ENCODE peak calls at places on chromosome 4, in four cellular contexts. One of them, this sample, is unnamed.

GRCh38 chr4:1517592-1518411 is 111.6 kb upstream of the NKX1-1 start:
- DNase-seq in MM.1S: no peak
- DNase-seq in OCI-LY7: no peak
- DNase-seq in GM23248: no peak
- DNase-seq in this sample: no peak

GRCh38 chr4:182604161-182604591 is 313.0 kb downstream of the DCTD start:
- DNase-seq in OCI-LY7: no peak
- DNase-seq in MM.1S: no peak
- DNase-seq in GM23248: peak; percentile 30
- DNase-seq in this sample: no peak

GRCh38 chr4:28402751-28403150 is 1542.1 kb downstream of the STIM2 start:
- DNase-seq in GM23248: no peak
- DNase-seq in OCI-LY7: no peak
- DNase-seq in MM.1S: no peak
- DNase-seq in this sample: no peak

GRCh38 chr4:44235897-44236296 is 212.7 kb downstream of the KCTD8 start:
- DNase-seq in GM23248: no peak
- DNase-seq in OCI-LY7: no peak
- DNase-seq in MM.1S: no peak
- DNase-seq in this sample: no peak

GRCh38 chr4:68249434-68249833 is 3.9 kb upstream of the TMPRSS11B start:
- DNase-seq in OCI-LY7: no peak
- DNase-seq in GM23248: no peak
- DNase-seq in MM.1S: peak; percentile 26
- DNase-seq in this sample: no peak

GRCh38 chr4:99690472-99690871 is 32.8 kb upstream of the C4orf54 start:
- DNase-seq in MM.1S: no peak
- DNase-seq in OCI-LY7: no peak
- DNase-seq in GM23248: no peak
- DNase-seq in this sample: no peak

GRCh38 chr4:99457676-99458075 is 22.5 kb upstream of the ADH7 start:
- DNase-seq in MM.1S: no peak
- DNase-seq in GM23248: no peak
- DNase-seq in OCI-LY7: no peak
- DNase-seq in this sample: no peak

GRCh38 chr4:33160126-33160525 is 2440.0 kb downstream of the PCDH7 start:
- DNase-seq in MM.1S: peak; percentile 53
- DNase-seq in GM23248: peak; percentile 79
- DNase-seq in OCI-LY7: peak; percentile 6
- DNase-seq in this sample: peak; percentile 50

GRCh38 chr4:25926473-25926872 is 12.5 kb downstream of the SMIM20 start:
- DNase-seq in MM.1S: peak; percentile 43
- DNase-seq in OCI-LY7: peak; percentile 75
- DNase-seq in GM23248: no peak
- DNase-seq in this sample: peak; percentile 68

GRCh38 chr4:89000844-89001360 is 56.1 kb downstream of the FAM13A start:
- DNase-seq in OCI-LY7: no peak
- DNase-seq in GM23248: peak; percentile 37
- DNase-seq in MM.1S: no peak
- DNase-seq in this sample: no peak

GRCh38 chr4:185549095-185549494 is 13.8 kb upstream of the PDLIM3 start:
- DNase-seq in MM.1S: no peak
- DNase-seq in GM23248: no peak
- DNase-seq in OCI-LY7: no peak
- DNase-seq in this sample: no peak

GRCh38 chr4:83356899-83357661 is 22.4 kb upstream of the HPSE start:
- DNase-seq in MM.1S: no peak
- DNase-seq in GM23248: peak; percentile 91
- DNase-seq in OCI-LY7: no peak
- DNase-seq in this sample: no peak

GRCh38 chr4:179803857-179804256 is 2361.6 kb upstream of the AGA start:
- DNase-seq in GM23248: no peak
- DNase-seq in MM.1S: no peak
- DNase-seq in OCI-LY7: no peak
- DNase-seq in this sample: no peak

GRCh38 chr4:67451464-67451863 is 93.8 kb downstream of the CENPC start:
- DNase-seq in GM23248: peak; percentile 46
- DNase-seq in MM.1S: no peak
- DNase-seq in OCI-LY7: no peak
- DNase-seq in this sample: no peak

GRCh38 chr4:68271851-68272756 is 26.6 kb upstream of the TMPRSS11B start:
- DNase-seq in MM.1S: peak; percentile 55
- DNase-seq in OCI-LY7: peak; percentile 42
- DNase-seq in GM23248: peak; percentile 71
- DNase-seq in this sample: peak; percentile 78

GRCh38 chr4:8613421-8614364 is 21.1 kb downstream of the CPZ start:
- DNase-seq in OCI-LY7: no peak
- DNase-seq in MM.1S: no peak
- DNase-seq in GM23248: no peak
- DNase-seq in this sample: no peak

GRCh38 chr4:20159516-20159915 is 92.2 kb upstream of the SLIT2 start:
- DNase-seq in GM23248: no peak
- DNase-seq in OCI-LY7: no peak
- DNase-seq in MM.1S: no peak
- DNase-seq in this sample: no peak

GRCh38 chr4:52107336-52107735 is 56.2 kb downstream of the SPATA18 start:
- DNase-seq in GM23248: peak; percentile 16
- DNase-seq in OCI-LY7: no peak
- DNase-seq in MM.1S: no peak
- DNase-seq in this sample: no peak

GRCh38 chr4:86582453-86582852 is 11.7 kb upstream of the PTPN13 start:
- DNase-seq in MM.1S: no peak
- DNase-seq in GM23248: peak; percentile 21
- DNase-seq in OCI-LY7: no peak
- DNase-seq in this sample: no peak

GRCh38 chr4:80173387-80173786 is 23.9 kb upstream of the PRDM8 start:
- DNase-seq in MM.1S: peak; percentile 58
- DNase-seq in GM23248: peak; percentile 96
- DNase-seq in OCI-LY7: peak; percentile 57
- DNase-seq in this sample: no peak

GRCh38 chr4:147360301-147360700 is 120.6 kb upstream of the EDNRA start:
- DNase-seq in MM.1S: no peak
- DNase-seq in OCI-LY7: no peak
- DNase-seq in GM23248: peak; percentile 79
- DNase-seq in this sample: no peak

GRCh38 chr4:9847971-9848764 is 66.7 kb downstream of the DRD5 start:
- DNase-seq in GM23248: no peak
- DNase-seq in MM.1S: no peak
- DNase-seq in OCI-LY7: no peak
- DNase-seq in this sample: no peak

GRCh38 chr4:35539404-35540055 is 704.8 kb downstream of the ARAP2 start:
- DNase-seq in MM.1S: no peak
- DNase-seq in GM23248: no peak
- DNase-seq in OCI-LY7: no peak
- DNase-seq in this sample: no peak

GRCh38 chr4:3409571-3410091 is 32.1 kb upstream of the HGFAC start:
- DNase-seq in GM23248: no peak
- DNase-seq in OCI-LY7: no peak
- DNase-seq in MM.1S: no peak
- DNase-seq in this sample: no peak

GRCh38 chr4:17680559-17680958 is 66.1 kb downstream of the MED28 start:
- DNase-seq in OCI-LY7: no peak
- DNase-seq in MM.1S: no peak
- DNase-seq in GM23248: no peak
- DNase-seq in this sample: no peak

GRCh38 chr4:29708473-29708872 is 1011.7 kb upstream of the PCDH7 start:
- DNase-seq in GM23248: no peak
- DNase-seq in OCI-LY7: no peak
- DNase-seq in MM.1S: no peak
- DNase-seq in this sample: no peak

DNA sequence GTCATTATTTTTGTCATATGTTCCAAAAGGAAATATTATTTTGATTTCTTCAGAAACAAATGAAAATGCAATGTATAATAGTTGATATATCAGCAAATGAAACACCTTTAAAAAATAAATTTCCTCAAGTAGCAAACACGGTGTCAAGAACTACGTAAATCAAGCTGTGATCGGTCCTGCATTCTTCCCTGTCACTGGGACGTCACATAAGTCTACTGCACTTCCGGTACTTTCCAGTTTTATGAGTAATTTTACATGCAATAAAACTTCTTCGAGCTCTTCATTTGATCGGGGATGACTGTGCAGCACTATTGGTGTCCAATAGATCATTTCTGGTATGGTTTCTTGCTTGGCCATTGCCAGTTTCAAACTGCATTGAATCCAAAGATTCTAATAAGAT is 114.0 kb upstream of the VEGFC start:
- DNase-seq in MM.1S: no peak
- DNase-seq in GM23248: no peak
- DNase-seq in OCI-LY7: no peak
- DNase-seq in this sample: no peak
- H2AFZ ChIP-seq in MM.1S: no peak overlapping the region
- H2AFZ ChIP-seq in GM23248: no peak overlapping the region
- H2AFZ ChIP-seq in OCI-LY7: no peak overlapping the region
- H2AFZ ChIP-seq in this sample: no peak overlapping the region

GRCh38 chr4:125283702-125284279 is 31.0 kb upstream of the FAT4 start:
- DNase-seq in OCI-LY7: peak; percentile 25
- DNase-seq in MM.1S: peak; percentile 35
- DNase-seq in GM23248: peak; percentile 54
- DNase-seq in this sample: peak; percentile 66
- H2AFZ ChIP-seq in OCI-LY7: no peak overlapping the region
- H2AFZ ChIP-seq in MM.1S: no peak overlapping the region
- H2AFZ ChIP-seq in GM23248: peak overlapping the region; percentile 28
- H2AFZ ChIP-seq in this sample: no peak overlapping the region

GRCh38 chr4:108449139-108449538 is 171.2 kb upstream of the RPL34 start:
- DNase-seq in MM.1S: no peak
- DNase-seq in OCI-LY7: no peak
- DNase-seq in GM23248: no peak
- DNase-seq in this sample: no peak

GRCh38 chr4:108443585-108443984 is 176.8 kb upstream of the RPL34 start:
- DNase-seq in MM.1S: no peak
- DNase-seq in GM23248: no peak
- DNase-seq in OCI-LY7: no peak
- DNase-seq in this sample: no peak

GRCh38 chr4:108450236-108450898 is 170.0 kb upstream of the RPL34 start:
- DNase-seq in MM.1S: no peak
- DNase-seq in GM23248: no peak
- DNase-seq in OCI-LY7: no peak
- DNase-seq in this sample: no peak

DNA sequence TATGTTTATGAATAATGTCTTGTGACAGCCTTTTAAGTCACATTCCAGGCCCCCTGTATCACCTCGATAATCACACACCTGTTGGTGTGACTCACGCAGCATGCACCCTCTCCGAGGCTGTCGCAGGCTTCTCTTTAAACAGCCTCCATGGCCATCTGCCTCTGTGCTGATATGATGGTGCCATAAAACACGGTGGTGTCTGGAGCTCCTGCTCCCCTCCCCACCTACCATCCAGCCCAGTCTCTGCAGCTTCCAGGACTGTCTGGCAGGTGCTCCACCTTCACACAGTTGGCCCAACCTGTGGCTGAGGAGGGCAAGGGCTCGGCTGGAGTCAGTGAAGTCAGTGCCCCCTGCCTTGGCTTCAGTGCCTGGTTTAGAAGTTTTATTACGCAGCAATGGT is 173.8 kb upstream of the RPL34 start:
- DNase-seq in OCI-LY7: no peak
- DNase-seq in MM.1S: no peak
- DNase-seq in GM23248: no peak
- DNase-seq in this sample: no peak
- H2AFZ ChIP-seq in OCI-LY7: no peak overlapping the region
- H2AFZ ChIP-seq in MM.1S: no peak overlapping the region
- H2AFZ ChIP-seq in GM23248: no peak overlapping the region
- H2AFZ ChIP-seq in this sample: no peak overlapping the region

DNA sequence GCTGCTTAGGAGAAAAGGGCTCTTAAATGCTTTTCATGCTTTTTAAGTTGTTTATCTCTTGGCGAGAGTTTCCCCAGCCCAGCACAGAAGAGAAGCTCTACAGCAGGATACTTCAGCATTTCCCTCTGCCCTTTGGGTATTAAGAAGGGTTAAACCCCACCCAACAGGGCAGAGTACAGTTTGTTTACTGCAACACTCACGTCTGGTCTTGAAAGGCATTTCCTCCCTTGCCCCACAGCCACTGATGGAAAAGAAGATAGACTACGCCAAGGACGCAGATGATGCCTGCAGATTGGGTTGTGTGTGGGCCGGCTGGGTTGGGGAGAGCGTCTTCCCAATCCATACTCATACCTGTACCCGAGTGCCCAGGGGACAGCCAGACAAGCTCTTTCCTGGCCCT is 96.4 kb upstream of the DHX15 start:
- DNase-seq in MM.1S: no peak
- DNase-seq in GM23248: no peak
- DNase-seq in OCI-LY7: no peak
- DNase-seq in this sample: no peak
- H2AFZ ChIP-seq in MM.1S: no peak overlapping the region
- H2AFZ ChIP-seq in GM23248: no peak overlapping the region
- H2AFZ ChIP-seq in OCI-LY7: no peak overlapping the region
- H2AFZ ChIP-seq in this sample: no peak overlapping the region